ENCODE peak calls at places on chromosome X, in four cellular contexts. W is CD8-positive, alpha-beta memory T cell; D is H7; H is stomach. B is an unnamed sample. For H3K27me3, the result is how much of the 10 kb centered on the place peaks cover.

GRCh38 chrX:65679071-65679540 is 11.7 kb downstream of the MSN start:
- DNase-seq in W (no peak), D (no peak), H (no peak), B (no peak)

GRCh38 chrX:115284877-115285276 is 4.6 kb upstream of the LUZP4 start:
- DNase-seq in W (no peak), D (no peak), H (no peak), B (no peak)

GRCh38 chrX:123846598-123847038 is 13.2 kb upstream of the XIAP start:
- DNase-seq in W (no peak), D (no peak), H (no peak), B (no peak)

GRCh38 chrX:134821370-134821769 is 163.1 kb upstream of the PLAC1 start:
- DNase-seq in W (no peak), D (no peak), H (no peak), B (no peak)

GRCh38 chrX:39504850-39505259 is 592.9 kb downstream of the BCOR start:
- DNase-seq in W (no peak), D (no peak), H (no peak), B (no peak)

GRCh38 chrX:114611018-114611619 is 27.2 kb downstream of the HTR2C start:
- DNase-seq in W (peak), D (peak), H (peak), B (peak)

GRCh38 chrX:15854080-15854655 is 445 bp downstream of the AP1S2 start:
- DNase-seq in W (no peak), D (peak), H (peak), B (peak)

GRCh38 chrX:2697741-2698294 is 6.7 kb downstream of the CD99 start:
- DNase-seq in W (peak), D (no peak), H (no peak), B (peak)

GRCh38 chrX:65528705-65529340 is 5.8 kb downstream of the LAS1L start:
- DNase-seq in W (peak), D (peak), H (peak), B (peak)

GRCh38 chrX:100748133-100748532 is 16.2 kb upstream of the SYTL4 start:
- DNase-seq in W (no peak), D (no peak), H (no peak), B (no peak)

GRCh38 chrX:67544281-67544680 is 460 bp downstream of the AR start:
- DNase-seq in W (no peak), D (peak), H (peak), B (no peak)

GRCh38 chrX:148530464-148531077 is 30.2 kb downstream of the AFF2 start:
- DNase-seq in W (no peak), D (no peak), H (no peak), B (peak)

GRCh38 chrX:139113682-139114081 is 402.2 kb upstream of the FGF13 start:
- DNase-seq in W (no peak), D (no peak), H (no peak), B (no peak)

GRCh38 chrX:22147214-22147613 is 115.1 kb downstream of the PHEX start:
- DNase-seq in W (no peak), D (no peak), H (no peak), B (no peak)

GRCh38 chrX:128769511-128769910 is 717.3 kb upstream of the ACTRT1 start:
- DNase-seq in W (no peak), D (no peak), H (no peak), B (no peak)

GRCh38 chrX:130118941-130119640 is 8.8 kb upstream of the ELF4 start:
- DNase-seq in W (no peak), D (peak), H (no peak), B (no peak)

GRCh38 chrX:151870603-151871002 is 42.1 kb upstream of the MAGEA4 start:
- DNase-seq in W (no peak), D (no peak), H (no peak), B (no peak)

GRCh38 chrX:97399400-97399799 is 515.7 kb downstream of the RPA4 start:
- DNase-seq in W (no peak), D (no peak), H (no peak), B (no peak)

GRCh38 chrX:37380920-37381319 is 31.8 kb downstream of the PRRG1 start:
- DNase-seq in W (no peak), D (no peak), H (no peak), B (no peak)

GRCh38 chrX:94633237-94633636 is 959.2 kb downstream of the FAM133A start:
- DNase-seq in W (no peak), D (no peak), H (no peak), B (no peak)

GRCh38 chrX:9928083-9928482 is 39.1 kb upstream of the CLDN34 start:
- DNase-seq in W (no peak), D (peak), H (no peak), B (no peak)

GRCh38 chrX:31590581-31591113 is 518.8 kb upstream of the FTHL17 start:
- DNase-seq in W (no peak), D (no peak), H (no peak), B (no peak)

GRCh38 chrX:135713795-135714194 is 356 bp downstream of the CT45A1 start:
- DNase-seq in W (no peak), D (no peak), H (no peak), B (no peak)

GRCh38 chrX:24494544-24495113 is 29.5 kb downstream of the PDK3 start:
- DNase-seq in W (no peak), D (no peak), H (no peak), B (peak)

GRCh38 chrX:144648788-144649187 is 598.5 kb upstream of the SPANXN1 start:
- DNase-seq in W (no peak), D (no peak), H (no peak), B (no peak)

GRCh38 chrX:18076434-18076833 is 144.3 kb downstream of the BEND2 start:
- DNase-seq in W (no peak), D (no peak), H (no peak), B (no peak)

GRCh38 chrX:18075603-18076002 is 145.1 kb downstream of the BEND2 start:
- DNase-seq in W (no peak), D (no peak), H (no peak), B (no peak)
- H3K27me3 ChIP-seq in W (under half), D (under half), H (under half), B (under half)

GRCh38 chrX:14356401-14356800 is 172.9 kb upstream of the GLRA2 start:
- DNase-seq in W (no peak), D (no peak), H (no peak), B (no peak)
- H3K27me3 ChIP-seq in W (under half), D (under half), H (under half), B (under half)

DNA sequence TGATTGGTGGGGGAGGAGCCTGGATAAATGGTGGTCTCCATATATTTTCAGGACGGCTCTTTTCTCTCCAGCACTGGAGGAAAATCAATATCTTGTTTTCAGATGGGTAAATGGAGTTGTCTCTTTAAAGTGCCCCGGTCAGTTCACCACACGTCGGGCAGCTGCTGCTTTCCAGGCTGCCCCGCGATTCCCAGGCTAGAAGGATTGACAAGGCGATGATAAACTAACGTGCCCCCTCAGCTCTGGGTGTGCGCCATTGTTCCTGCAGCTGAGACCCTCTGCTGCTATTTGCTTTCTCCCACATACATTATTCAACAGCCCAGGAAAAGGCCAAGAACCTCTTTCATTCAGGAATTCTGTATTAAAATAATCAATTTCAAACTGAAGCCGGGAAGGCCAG is 254.5 kb downstream of the SOX3 start:
- DNase-seq in W (no peak), D (no peak), H (no peak), B (no peak)
- H3K27me3 ChIP-seq in W (under half), D (under half), H (under half), B (under half)

GRCh38 chrX:155046811-155047528 is 20.3 kb downstream of the FUNDC2 start:
- DNase-seq in W (no peak), D (no peak), H (no peak), B (no peak)

GRCh38 chrX:155048997-155049619 is 21.8 kb downstream of the CMC4 start:
- DNase-seq in W (peak), D (peak), H (peak), B (peak)

DNA sequence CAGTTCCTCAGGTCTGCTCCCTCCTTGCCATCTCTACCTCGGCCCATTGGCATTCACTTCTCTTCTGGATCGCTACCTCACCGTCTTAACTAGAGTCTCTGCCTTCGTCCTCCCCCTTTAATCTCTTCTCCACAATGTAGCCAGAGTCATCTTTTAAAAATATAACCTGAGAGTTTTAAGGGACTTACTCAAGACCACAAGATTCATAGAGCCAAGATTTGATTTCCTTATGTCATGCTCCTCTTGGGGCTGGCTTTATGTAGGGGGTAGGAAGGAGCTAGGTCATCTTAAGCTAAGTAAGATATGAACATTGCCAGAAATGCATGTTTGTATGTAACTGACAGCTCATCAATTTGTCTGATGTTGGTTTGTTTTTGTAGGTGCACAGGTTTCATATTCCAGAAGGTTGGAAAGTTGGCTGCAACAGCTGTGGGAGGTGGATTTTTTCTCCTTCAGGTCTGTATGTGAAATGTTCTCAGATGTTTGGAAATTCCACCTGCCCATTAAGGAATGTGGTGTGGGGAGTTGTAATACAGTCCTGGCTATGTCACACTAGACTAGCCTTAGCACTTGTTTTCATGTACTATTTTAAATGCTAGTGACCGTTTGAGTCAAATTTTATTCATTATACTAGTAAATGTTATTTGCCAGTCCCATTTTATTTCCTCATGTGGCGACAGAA is 19.6 kb downstream of the FUNDC2 start:
- DNase-seq in W (no peak), D (no peak), H (no peak), B (no peak)
- H3K27me3 ChIP-seq in W (under half), D (under half), H (under half), B (under half)

GRCh38 chrX:132568291-132568690 is 79.5 kb upstream of the MBNL3 start:
- DNase-seq in W (no peak), D (no peak), H (no peak), B (no peak)
- H3K27me3 ChIP-seq in W (under half), D (under half), H (under half), B (under half)

B was measured in DND-41.